ENCODE peak calls at places on chromosome 7, in six cellular contexts. One of them, this sample, is unnamed.

GRCh38 chr7:151992375-151992774 is 33.1 kb upstream of the GALNT11 start:
- DNase-seq in GM03348: peak; percentile 41
- DNase-seq in AG04450: no peak
- DNase-seq in activated effector memory CD4-positive, alpha-beta T cell treated with Interleukin-2 at 50 U/mL for 16 hours: no peak
- DNase-seq in non-pigmented ciliary epithelial cell: no peak
- DNase-seq in astrocyte: no peak
- DNase-seq in this sample: peak; percentile 57

GRCh38 chr7:128911441-128912031 is 1.0 kb upstream of the KCP start:
- DNase-seq in AG04450: no peak
- DNase-seq in activated effector memory CD4-positive, alpha-beta T cell treated with Interleukin-2 at 50 U/mL for 16 hours: no peak
- DNase-seq in GM03348: no peak
- DNase-seq in astrocyte: no peak
- DNase-seq in non-pigmented ciliary epithelial cell: no peak
- DNase-seq in this sample: peak; percentile 24

GRCh38 chr7:127666602-127667001 is 14.6 kb downstream of the SND1 start:
- DNase-seq in GM03348: no peak
- DNase-seq in astrocyte: no peak
- DNase-seq in activated effector memory CD4-positive, alpha-beta T cell treated with Interleukin-2 at 50 U/mL for 16 hours: no peak
- DNase-seq in non-pigmented ciliary epithelial cell: no peak
- DNase-seq in AG04450: no peak
- DNase-seq in this sample: no peak

GRCh38 chr7:12092499-12093130 is 118.5 kb upstream of the TMEM106B start:
- DNase-seq in astrocyte: peak; percentile 12
- DNase-seq in AG04450: no peak
- DNase-seq in non-pigmented ciliary epithelial cell: no peak
- DNase-seq in activated effector memory CD4-positive, alpha-beta T cell treated with Interleukin-2 at 50 U/mL for 16 hours: no peak
- DNase-seq in GM03348: no peak
- DNase-seq in this sample: no peak

GRCh38 chr7:104862719-104863118 is 151.3 kb upstream of the KMT2E start:
- DNase-seq in non-pigmented ciliary epithelial cell: no peak
- DNase-seq in GM03348: peak; percentile 33
- DNase-seq in AG04450: no peak
- DNase-seq in activated effector memory CD4-positive, alpha-beta T cell treated with Interleukin-2 at 50 U/mL for 16 hours: no peak
- DNase-seq in astrocyte: no peak
- DNase-seq in this sample: no peak

GRCh38 chr7:65746398-65746669 is 126.5 kb upstream of the VKORC1L1 start:
- DNase-seq in astrocyte: peak; percentile 29
- DNase-seq in AG04450: no peak
- DNase-seq in non-pigmented ciliary epithelial cell: no peak
- DNase-seq in GM03348: peak; percentile 45
- DNase-seq in activated effector memory CD4-positive, alpha-beta T cell treated with Interleukin-2 at 50 U/mL for 16 hours: no peak
- DNase-seq in this sample: no peak

GRCh38 chr7:52021343-52021742 is 704.7 kb upstream of the COBL start:
- DNase-seq in non-pigmented ciliary epithelial cell: no peak
- DNase-seq in GM03348: no peak
- DNase-seq in astrocyte: no peak
- DNase-seq in activated effector memory CD4-positive, alpha-beta T cell treated with Interleukin-2 at 50 U/mL for 16 hours: no peak
- DNase-seq in AG04450: no peak
- DNase-seq in this sample: no peak

GRCh38 chr7:35630573-35630972 is 64.4 kb downstream of the HERPUD2 start:
- DNase-seq in AG04450: no peak
- DNase-seq in activated effector memory CD4-positive, alpha-beta T cell treated with Interleukin-2 at 50 U/mL for 16 hours: no peak
- DNase-seq in astrocyte: peak; percentile 39
- DNase-seq in GM03348: peak; percentile 48
- DNase-seq in non-pigmented ciliary epithelial cell: no peak
- DNase-seq in this sample: no peak

GRCh38 chr7:88229302-88229870 is 9.5 kb upstream of the SRI start:
- DNase-seq in non-pigmented ciliary epithelial cell: no peak
- DNase-seq in astrocyte: no peak
- DNase-seq in activated effector memory CD4-positive, alpha-beta T cell treated with Interleukin-2 at 50 U/mL for 16 hours: no peak
- DNase-seq in AG04450: no peak
- DNase-seq in GM03348: no peak
- DNase-seq in this sample: no peak

GRCh38 chr7:129257168-129257567 is 32.3 kb downstream of the AHCYL2 start:
- DNase-seq in non-pigmented ciliary epithelial cell: no peak
- DNase-seq in activated effector memory CD4-positive, alpha-beta T cell treated with Interleukin-2 at 50 U/mL for 16 hours: no peak
- DNase-seq in astrocyte: no peak
- DNase-seq in AG04450: no peak
- DNase-seq in GM03348: no peak
- DNase-seq in this sample: no peak

GRCh38 chr7:123557016-123557630 is 495 bp downstream of the NDUFA5 start:
- DNase-seq in non-pigmented ciliary epithelial cell: no peak
- DNase-seq in AG04450: no peak
- DNase-seq in GM03348: peak; percentile 9
- DNase-seq in astrocyte: no peak
- DNase-seq in activated effector memory CD4-positive, alpha-beta T cell treated with Interleukin-2 at 50 U/mL for 16 hours: no peak
- DNase-seq in this sample: no peak

GRCh38 chr7:80098795-80099194 is 35.8 kb upstream of the GNAI1 start:
- DNase-seq in AG04450: no peak
- DNase-seq in non-pigmented ciliary epithelial cell: no peak
- DNase-seq in GM03348: no peak
- DNase-seq in astrocyte: no peak
- DNase-seq in activated effector memory CD4-positive, alpha-beta T cell treated with Interleukin-2 at 50 U/mL for 16 hours: no peak
- DNase-seq in this sample: no peak

GRCh38 chr7:105196473-105196872 is 182.5 kb downstream of the KMT2E start:
- DNase-seq in non-pigmented ciliary epithelial cell: no peak
- DNase-seq in astrocyte: peak; percentile 5
- DNase-seq in activated effector memory CD4-positive, alpha-beta T cell treated with Interleukin-2 at 50 U/mL for 16 hours: no peak
- DNase-seq in GM03348: no peak
- DNase-seq in AG04450: no peak
- DNase-seq in this sample: no peak

This sample was measured in left cardiac atrium.